ENCODE peak calls at places on chromosome 12, in five cellular contexts. S, W, V, E and X are unnamed samples.

GRCh38 chr12:80156306-80156705 is 57.0 kb downstream of the OTOGL start:
- DNase-seq in S (no peak), W (no peak), V (no peak), E (no peak), X (no peak)

GRCh38 chr12:83388551-83388950 is 701.8 kb downstream of the TMTC2 start:
- DNase-seq in S (no peak), W (no peak), V (no peak), E (no peak), X (no peak)

GRCh38 chr12:122394626-122395194 is 27.8 kb downstream of the CLIP1 start:
- DNase-seq in S (no peak), W (no peak), V (no peak), E (no peak), X (peak; percentile 71)

GRCh38 chr12:105092336-105092735 is 8.1 kb upstream of the ALDH1L2 start:
- DNase-seq in S (no peak), W (no peak), V (peak; percentile 16), E (no peak), X (no peak)

GRCh38 chr12:112340235-112340634 is 42.0 kb downstream of the HECTD4 start:
- DNase-seq in S (no peak), W (no peak), V (no peak), E (no peak), X (no peak)

GRCh38 chr12:21546721-21547120 is 20.6 kb downstream of the SPX start:
- DNase-seq in S (no peak), W (no peak), V (no peak), E (no peak), X (no peak)

GRCh38 chr12:43942379-43942778 is 106.5 kb downstream of the TMEM117 start:
- DNase-seq in S (no peak), W (no peak), V (no peak), E (no peak), X (no peak)

GRCh38 chr12:31235868-31236395 is 90.0 kb downstream of the SINHCAF start:
- DNase-seq in S (no peak), W (no peak), V (no peak), E (no peak), X (no peak)

GRCh38 chr12:95959107-95959506 is 16.0 kb downstream of the AMDHD1 start:
- DNase-seq in S (no peak), W (no peak), V (no peak), E (no peak), X (no peak)

GRCh38 chr12:109946505-109946904 is 46.4 kb downstream of the TCHP start:
- DNase-seq in S (no peak), W (no peak), V (no peak), E (no peak), X (no peak)

GRCh38 chr12:102689701-102690100 is 209.3 kb upstream of the IGF1 start:
- DNase-seq in S (no peak), W (no peak), V (no peak), E (no peak), X (no peak)

GRCh38 chr12:71135077-71135811 is 22.6 kb downstream of the TSPAN8 start:
- DNase-seq in S (no peak), W (no peak), V (no peak), E (no peak), X (no peak)

GRCh38 chr12:38746744-38747143 is 158.6 kb downstream of the CPNE8 start:
- DNase-seq in S (no peak), W (no peak), V (no peak), E (no peak), X (no peak)

GRCh38 chr12:43742106-43742505 is 16.5 kb downstream of the PUS7L start:
- DNase-seq in S (no peak), W (no peak), V (no peak), E (no peak), X (no peak)

GRCh38 chr12:7123806-7124519 is 4.7 kb downstream of the RBP5 start:
- DNase-seq in S (no peak), W (no peak), V (no peak), E (no peak), X (no peak)

GRCh38 chr12:130281157-130281799 is 56.4 kb upstream of the PIWIL1 start:
- DNase-seq in S (no peak), W (no peak), V (peak; percentile 15), E (no peak), X (no peak)

GRCh38 chr12:12663644-12664294 is 32.2 kb downstream of the GPR19 start:
- DNase-seq in S (no peak), W (no peak), V (no peak), E (no peak), X (no peak)

GRCh38 chr12:94570161-94570560 is 80.2 kb downstream of the TMCC3 start:
- DNase-seq in S (no peak), W (no peak), V (no peak), E (no peak), X (no peak)

GRCh38 chr12:9957834-9958233 is 13.4 kb upstream of the CLEC12A start:
- DNase-seq in S (no peak), W (no peak), V (no peak), E (no peak), X (no peak)

GRCh38 chr12:9961901-9962300 is 9.3 kb upstream of the CLEC12A start:
- DNase-seq in S (no peak), W (no peak), V (no peak), E (no peak), X (no peak)

GRCh38 chr12:9960613-9961012 is 10.6 kb upstream of the CLEC12A start:
- DNase-seq in S (no peak), W (no peak), V (no peak), E (no peak), X (no peak)

DNA sequence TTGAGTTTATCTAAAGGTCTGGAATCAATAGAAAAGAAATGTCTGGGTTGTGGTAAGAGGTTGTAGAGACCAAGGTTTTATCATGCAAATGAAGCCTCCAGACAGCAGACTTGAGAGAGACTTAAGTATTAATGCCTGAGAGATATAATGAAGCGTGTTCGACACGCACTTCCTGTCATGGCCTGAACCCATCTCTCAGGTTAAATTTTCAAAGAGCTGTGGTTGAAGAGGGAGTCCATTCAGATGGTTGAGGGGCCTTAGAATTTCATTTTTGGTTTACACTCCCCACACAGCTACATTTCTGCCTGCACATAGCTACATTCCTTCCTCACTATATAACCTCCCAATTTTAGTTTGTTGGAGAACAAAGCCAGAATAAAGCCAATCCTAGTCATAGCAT is 10.1 kb upstream of the CLEC12A start:
- DNase-seq in S (no peak), W (no peak), V (no peak), E (no peak), X (no peak)
- TF ChIP-seq POLR2AphosphoS5 in S (no peak), W (no peak), V (no peak), E (no peak), X (no peak)

GRCh38 chr12:57169969-57170368 is 22.6 kb upstream of the LRP1-AS start:
- DNase-seq in S (no peak), W (no peak), V (no peak), E (no peak), X (no peak)
- H3K27me3 ChIP-seq in S (no peaks in the 10 kb centered on the region), W (no peaks in the 10 kb centered on the region), V (no peaks in the 10 kb centered on the region), E (no peaks in the 10 kb centered on the region), X (no peaks in the 10 kb centered on the region)

GRCh38 chr12:40122842-40123241 is 17.0 kb upstream of the SLC2A13 start:
- DNase-seq in S (no peak), W (no peak), V (no peak), E (no peak), X (no peak)
- TF ChIP-seq POLR2AphosphoS5 in S (no peak), W (no peak), V (no peak), E (no peak), X (no peak)

DNA sequence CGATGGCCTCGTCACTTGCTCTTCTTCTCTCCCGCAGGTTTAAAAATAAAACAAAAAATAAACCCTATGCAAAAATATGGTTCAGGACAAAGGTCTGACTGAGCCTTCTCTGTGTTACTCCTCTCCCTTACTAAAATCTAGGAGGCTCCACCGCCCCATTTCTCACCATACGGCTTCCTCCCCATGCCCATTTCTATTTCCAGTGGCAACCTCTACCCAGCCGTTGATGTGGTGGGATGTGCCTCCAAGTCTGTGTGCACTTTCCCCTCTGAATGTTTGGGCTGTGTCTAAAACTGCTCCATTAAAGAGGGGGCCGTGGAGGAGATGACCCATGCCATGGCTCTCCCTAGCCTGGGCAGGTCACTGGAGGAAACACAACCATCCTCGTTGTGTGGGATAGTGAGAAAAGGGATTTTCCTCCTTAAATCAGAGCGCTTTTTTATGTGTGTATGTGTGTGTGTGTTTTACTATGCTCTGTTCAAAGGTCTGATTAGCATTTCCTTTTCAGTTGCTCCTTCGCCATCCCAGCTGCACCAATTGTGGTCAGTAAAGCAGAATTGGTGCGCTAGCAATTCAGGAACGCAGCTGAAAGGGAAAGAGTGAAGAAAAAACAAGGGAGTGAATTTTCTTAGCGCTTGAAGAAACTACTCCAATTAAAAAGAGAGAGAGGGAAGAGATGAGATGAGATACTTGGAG is 173.1 kb upstream of the PARP11 start:
- DNase-seq in S (no peak), W (no peak), V (peak; percentile 33), E (no peak), X (no peak)
- H3K27me3 ChIP-seq in S (peaks cover 19% of the 10 kb centered on the region), W (peaks cover 8% of the 10 kb centered on the region), V (no peaks in the 10 kb centered on the region), E (no peaks in the 10 kb centered on the region), X (peaks cover 4% of the 10 kb centered on the region)

GRCh38 chr12:128715485-128715884 is 108.3 kb downstream of the SLC15A4 start:
- DNase-seq in S (no peak), W (no peak), V (no peak), E (no peak), X (no peak)
- TF ChIP-seq POLR2AphosphoS5 in S (no peak), W (no peak), V (no peak), E (no peak), X (no peak)

GRCh38 chr12:52630104-52630500 is 11.7 kb upstream of the KRT73 start:
- DNase-seq in S (no peak), W (no peak), V (no peak), E (no peak), X (no peak)

GRCh38 chr12:52629251-52630103 is 11.1 kb upstream of the KRT73 start:
- DNase-seq in S (no peak), W (no peak), V (no peak), E (no peak), X (peak; percentile 60)

GRCh38 chr12:52627395-52628110 is 9.2 kb upstream of the KRT73 start:
- DNase-seq in S (no peak), W (no peak), V (no peak), E (no peak), X (no peak)

GRCh38 chr12:52628111-52628507 is 9.8 kb upstream of the KRT73 start:
- DNase-seq in S (no peak), W (no peak), V (no peak), E (no peak), X (no peak)

GRCh38 chr12:52628841-52629240 is 10.5 kb upstream of the KRT73 start:
- DNase-seq in S (no peak), W (no peak), V (no peak), E (no peak), X (no peak)
- H3K27me3 ChIP-seq in S (peaks cover 4% of the 10 kb centered on the region), W (no peaks in the 10 kb centered on the region), V (no peaks in the 10 kb centered on the region), E (no peaks in the 10 kb centered on the region), X (no peaks in the 10 kb centered on the region)

GRCh38 chr12:1421091-1421902 is 173.1 kb downstream of the FBXL14 start:
- DNase-seq in S (peak; percentile 52), W (no peak), V (no peak), E (no peak), X (no peak)
- TF ChIP-seq POLR2AphosphoS5 in S (no peak), W (no peak), V (no peak), E (no peak), X (no peak)